ENCODE peak calls at places on chromosomes 1 and 21, in nine cellular contexts. N is GM23248, T is neural progenitor cell, C is keratinocyte, O is ovary, F is HAP-1, X is pancreas, A is upper lobe of right lung, S is NT2/D1. Z is an unnamed sample.

GRCh38 chr1:59967141-59967697 is 40.6 kb upstream of the CYP2J2 start:
- DNase-seq in N (peak; percentile 36), T (peak; percentile 27), C (no peak), O (no peak), F (no peak), X (no peak), A (no peak), S (no peak), Z (no peak)

GRCh38 chr1:53735681-53736080 is 3.3 kb downstream of the GLIS1 start:
- DNase-seq in N (no peak), T (no peak), C (no peak), O (no peak), F (no peak), X (no peak), A (no peak), S (no peak), Z (no peak)

GRCh38 chr1:8574985-8575384 is 242.5 kb downstream of the RERE start:
- DNase-seq in N (no peak), T (no peak), C (no peak), O (no peak), F (no peak), X (no peak), A (no peak), S (no peak), Z (no peak)

GRCh38 chr1:115184951-115185331 is 95.6 kb upstream of the TSPAN2 start:
- DNase-seq in N (peak; percentile 94), T (no peak), C (no peak), O (no peak), F (no peak), X (no peak), A (no peak), S (no peak), Z (peak; percentile 25)

GRCh38 chr21:31198575-31198974 is 145.5 kb downstream of the TIAM1 start:
- DNase-seq in N (peak; percentile 74), T (peak; percentile 57), C (no peak), O (no peak), F (peak; percentile 55), X (no peak), A (no peak), S (peak; percentile 42), Z (no peak)

GRCh38 chr1:112533029-112533428 is 24.3 kb downstream of the WNT2B start:
- DNase-seq in N (peak; percentile 77), T (no peak), C (no peak), O (no peak), F (no peak), X (no peak), A (no peak), S (no peak), Z (no peak)

GRCh38 chr21:43975469-43976098 is 36.5 kb upstream of the TRAPPC10 start:
- DNase-seq in N (peak; percentile 74), T (peak; percentile 74), C (peak; percentile 17), O (peak; percentile 76), F (peak; percentile 21), X (peak; percentile 90), A (peak; percentile 89), S (peak; percentile 58), Z (peak; percentile 78)

GRCh38 chr1:150895618-150896017 is 8.7 kb downstream of the CTXND2 start:
- DNase-seq in N (peak; percentile 85), T (no peak), C (no peak), O (no peak), F (no peak), X (no peak), A (no peak), S (no peak), Z (no peak)

GRCh38 chr1:15384301-15384901 is 25.3 kb upstream of the EFHD2 start:
- DNase-seq in N (no peak), T (peak; percentile 93), C (no peak), O (no peak), F (peak; percentile 95), X (no peak), A (no peak), S (peak; percentile 73), Z (no peak)

GRCh38 chr1:15381805-15382204 is 27.9 kb upstream of the EFHD2 start:
- DNase-seq in N (no peak), T (no peak), C (no peak), O (no peak), F (no peak), X (no peak), A (no peak), S (no peak), Z (no peak)

GRCh38 chr1:15385420-15385819 is 24.3 kb upstream of the EFHD2 start:
- DNase-seq in N (no peak), T (no peak), C (no peak), O (no peak), F (no peak), X (no peak), A (no peak), S (no peak), Z (no peak)

GRCh38 chr1:15382601-15383518 is 26.8 kb upstream of the EFHD2 start:
- DNase-seq in N (no peak), T (no peak), C (no peak), O (no peak), F (no peak), X (no peak), A (no peak), S (no peak), Z (no peak)

DNA sequence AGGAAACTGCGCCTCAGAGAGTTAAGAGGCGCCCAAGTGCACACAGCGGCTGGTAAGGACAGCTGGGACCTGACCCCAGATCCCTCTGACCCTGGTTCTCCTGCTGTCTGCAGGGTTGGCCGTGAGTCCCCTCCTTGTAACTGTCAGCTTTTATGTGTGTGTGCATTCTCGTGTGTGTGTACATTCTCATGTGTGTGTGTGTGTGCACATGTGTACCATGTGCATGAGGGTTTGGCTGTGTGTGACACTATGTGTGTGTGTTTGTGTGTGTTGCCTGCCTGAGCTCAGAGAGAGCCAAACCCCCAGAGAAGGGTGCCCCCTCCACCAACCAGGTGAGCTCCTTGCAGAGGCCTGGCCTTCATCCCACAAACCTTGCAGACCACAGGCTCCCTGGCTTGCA is 25.9 kb upstream of the EFHD2 start:
- DNase-seq in N (no peak), T (no peak), C (no peak), O (no peak), F (no peak), X (no peak), A (no peak), S (no peak), Z (no peak)
- H3K27me3 ChIP-seq in N (no peaks in the 10 kb centered on the region), T (peaks cover 64% of the 10 kb centered on the region), C (peaks cover 26% of the 10 kb centered on the region), O (no peaks in the 10 kb centered on the region), F (no peaks in the 10 kb centered on the region), X (no peaks in the 10 kb centered on the region), A (no peaks in the 10 kb centered on the region), S (peaks cover 65% of the 10 kb centered on the region), Z (no peaks in the 10 kb centered on the region)

GRCh38 chr1:201421041-201421440 is 489 bp downstream of the TNNI1 start:
- DNase-seq in N (no peak), T (no peak), C (no peak), O (no peak), F (no peak), X (no peak), A (no peak), S (no peak), Z (no peak)

GRCh38 chr1:201419737-201420607 is 1.6 kb downstream of the TNNI1 start:
- DNase-seq in N (no peak), T (no peak), C (no peak), O (no peak), F (no peak), X (no peak), A (peak; percentile 48), S (no peak), Z (no peak)

GRCh38 chr1:201420608-201421002 is 925 bp downstream of the TNNI1 start:
- DNase-seq in N (no peak), T (no peak), C (no peak), O (no peak), F (no peak), X (no peak), A (peak; percentile 42), S (no peak), Z (no peak)

GRCh38 chr1:201418461-201418860 is 3.1 kb downstream of the TNNI1 start:
- DNase-seq in N (no peak), T (no peak), C (no peak), O (no peak), F (no peak), X (no peak), A (no peak), S (no peak), Z (no peak)

GRCh38 chr1:201419241-201419640 is 2.3 kb downstream of the TNNI1 start:
- DNase-seq in N (no peak), T (no peak), C (no peak), O (no peak), F (no peak), X (no peak), A (no peak), S (no peak), Z (no peak)
- H3K4me1 ChIP-seq in N (no peaks in the 10 kb centered on the region), T (peaks cover 12% of the 10 kb centered on the region), C (no peaks in the 10 kb centered on the region), O (no peaks in the 10 kb centered on the region), F (no peaks in the 10 kb centered on the region), X (no peaks in the 10 kb centered on the region), A (no peaks in the 10 kb centered on the region), S (peaks cover 11% of the 10 kb centered on the region), Z (no peaks in the 10 kb centered on the region)

GRCh38 chr1:11648039-11648438 is 6.2 kb downstream of the FBXO2 start:
- DNase-seq in N (no peak), T (no peak), C (no peak), O (no peak), F (no peak), X (no peak), A (no peak), S (no peak), Z (no peak)

GRCh38 chr1:11649237-11649623 is 5.0 kb downstream of the FBXO2 start:
- DNase-seq in N (no peak), T (no peak), C (no peak), O (no peak), F (no peak), X (no peak), A (no peak), S (no peak), Z (no peak)

GRCh38 chr1:11649624-11650330 is 4.5 kb downstream of the FBXO2 start:
- DNase-seq in N (no peak), T (no peak), C (no peak), O (no peak), F (no peak), X (no peak), A (peak; percentile 75), S (no peak), Z (no peak)

GRCh38 chr1:11647333-11647732 is 6.9 kb downstream of the FBXO2 start:
- DNase-seq in N (no peak), T (no peak), C (no peak), O (no peak), F (no peak), X (no peak), A (no peak), S (no peak), Z (no peak)

GRCh38 chr1:11648732-11649158 is 5.5 kb downstream of the FBXO2 start:
- DNase-seq in N (peak; percentile 44), T (peak; percentile 62), C (no peak), O (no peak), F (no peak), X (peak; percentile 83), A (peak; percentile 73), S (no peak), Z (no peak)
- H3K4me3 ChIP-seq in N (no peak overlapping the region), T (peak overlapping the region; percentile 26), C (no peak overlapping the region), O (no peak overlapping the region), F (no peak overlapping the region), X (no peak overlapping the region), A (no peak overlapping the region), S (no peak overlapping the region), Z (no peak overlapping the region)

GRCh38 chr1:100750002-100750885 is 30.7 kb downstream of the VCAM1 start:
- DNase-seq in N (no peak), T (no peak), C (no peak), O (no peak), F (no peak), X (no peak), A (no peak), S (no peak), Z (no peak)

GRCh38 chr1:100747821-100748220 is 28.3 kb downstream of the VCAM1 start:
- DNase-seq in N (no peak), T (peak; percentile 60), C (no peak), O (no peak), F (peak; percentile 99), X (no peak), A (no peak), S (no peak), Z (no peak)

DNA sequence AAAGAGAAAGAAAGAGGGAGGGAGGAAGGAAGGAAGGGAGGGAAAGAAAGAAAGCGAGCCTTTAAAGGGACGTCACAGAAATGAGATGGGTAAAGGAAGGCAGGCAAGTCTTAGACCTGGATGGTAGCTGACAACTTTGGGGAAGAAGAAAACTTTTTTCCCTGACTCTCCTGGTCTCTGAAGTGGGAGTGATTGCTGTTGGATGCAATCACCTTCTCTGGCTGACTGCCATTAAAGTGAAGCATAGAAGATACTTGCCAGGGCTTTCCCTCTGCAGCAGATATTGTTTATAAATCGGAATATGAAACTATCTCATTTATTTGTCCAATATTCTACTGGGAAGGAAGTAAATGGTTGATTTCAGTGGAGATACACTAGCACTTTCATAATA is 27.0 kb downstream of the VCAM1 start:
- DNase-seq in N (no peak), T (no peak), C (no peak), O (no peak), F (no peak), X (no peak), A (no peak), S (no peak), Z (no peak)
- H3K27me3 ChIP-seq in N (no peaks in the 10 kb centered on the region), T (no peaks in the 10 kb centered on the region), C (no peaks in the 10 kb centered on the region), O (no peaks in the 10 kb centered on the region), F (no peaks in the 10 kb centered on the region), X (no peaks in the 10 kb centered on the region), A (no peaks in the 10 kb centered on the region), S (no peaks in the 10 kb centered on the region), Z (no peaks in the 10 kb centered on the region)

Z was measured in uterus.